ENCODE peak calls at places on chromosomes 3 and 15, in ten cellular contexts. B, X, P, D, M, W, E, H, N and U are unnamed samples.

GRCh38 chr3:157535667-157536066 is 32.5 kb upstream of the VEPH1 start:
- DNase-seq in B (no peak), X (no peak), P (no peak), D (no peak), M (no peak), W (no peak), E (no peak), H (no peak), N (no peak), U (no peak)

GRCh38 chr3:99783009-99783573 is 34.6 kb upstream of the CMSS1 start:
- DNase-seq in B (no peak), X (no peak), P (no peak), D (peak; percentile 95), M (peak; percentile 89), W (peak; percentile 85), E (peak; percentile 96), H (no peak), N (peak; percentile 90), U (no peak)

GRCh38 chr3:11007534-11007933 is 15.0 kb downstream of the SLC6A1 start:
- DNase-seq in B (no peak), X (no peak), P (no peak), D (no peak), M (no peak), W (no peak), E (no peak), H (no peak), N (no peak), U (no peak)

GRCh38 chr3:45607790-45608189 is 13.2 kb downstream of the LIMD1 start:
- DNase-seq in B (no peak), X (no peak), P (no peak), D (peak; percentile 83), M (peak; percentile 10), W (peak; percentile 34), E (peak; percentile 64), H (no peak), N (peak; percentile 66), U (no peak)

GRCh38 chr15:43317566-43318184 is 12.7 kb downstream of the LCMT2 start:
- DNase-seq in B (no peak), X (no peak), P (no peak), D (no peak), M (peak; percentile 65), W (no peak), E (no peak), H (no peak), N (no peak), U (no peak)

GRCh38 chr15:70555713-70556112 is 207.6 kb downstream of the UACA start:
- DNase-seq in B (no peak), X (no peak), P (no peak), D (no peak), M (no peak), W (no peak), E (no peak), H (no peak), N (no peak), U (no peak)

GRCh38 chr3:14925729-14926591 is 21.4 kb upstream of the NR2C2 start:
- DNase-seq in B (peak; percentile 64), X (peak; percentile 33), P (peak; percentile 52), D (peak; percentile 58), M (peak; percentile 36), W (peak; percentile 39), E (peak; percentile 81), H (peak; percentile 23), N (peak; percentile 75), U (no peak)

GRCh38 chr3:126356373-126357298 is 572 bp downstream of the KLF15 start:
- DNase-seq in B (peak; percentile 24), X (peak; percentile 23), P (no peak), D (no peak), M (no peak), W (no peak), E (peak; percentile 37), H (no peak), N (no peak), U (peak; percentile 54)

GRCh38 chr3:98483626-98484025 is 13.9 kb upstream of the OR5K2 start:
- DNase-seq in B (no peak), X (no peak), P (no peak), D (no peak), M (no peak), W (no peak), E (no peak), H (no peak), N (no peak), U (no peak)

GRCh38 chr3:124282751-124283643 is 291.1 kb upstream of the ROPN1 start:
- DNase-seq in B (no peak), X (no peak), P (no peak), D (peak; percentile 82), M (no peak), W (no peak), E (no peak), H (no peak), N (peak; percentile 21), U (no peak)

GRCh38 chr15:96324192-96324895 is 6.2 kb upstream of the NR2F2 start:
- DNase-seq in B (no peak), X (no peak), P (peak; percentile 48), D (no peak), M (no peak), W (no peak), E (peak; percentile 55), H (no peak), N (peak; percentile 51), U (no peak)

GRCh38 chr15:67100808-67101581 is 35.6 kb downstream of the SMAD3 start:
- DNase-seq in B (no peak), X (peak; percentile 82), P (no peak), D (no peak), M (no peak), W (no peak), E (no peak), H (no peak), N (no peak), U (no peak)

GRCh38 chr3:197908957-197909701 is 40.9 kb upstream of the RPL35A start:
- DNase-seq in B (no peak), X (no peak), P (no peak), D (no peak), M (no peak), W (no peak), E (no peak), H (no peak), N (no peak), U (no peak)

GRCh38 chr3:188439080-188439479 is 285.1 kb downstream of the LPP start:
- DNase-seq in B (no peak), X (peak; percentile 84), P (peak; percentile 35), D (peak; percentile 26), M (no peak), W (no peak), E (no peak), H (no peak), N (no peak), U (no peak)